ENCODE peak calls at places on chromosomes 5 and 9, in six cellular contexts. S is suprapubic skin; X is stimulated activated CD4-positive, alpha-beta T cell treated with anti-CD3 and anti-CD28 coated beads, TNF-alpha, amount 100 ng/mL, for 4 hours; A is NCI-H345; I is amniotic epithelial cell; G is nephron progenitor cell. Z is an unnamed sample.

GRCh38 chr9:12955510-12956163 is 180.8 kb downstream of the LURAP1L start:
- DNase-seq in S (no peak), X (no peak), A (peak; percentile 27), I (no peak), G (no peak), Z (no peak)

GRCh38 chr9:112065781-112066606 is 109.1 kb downstream of the SUSD1 start:
- DNase-seq in S (no peak), X (no peak), A (no peak), I (peak; percentile 63), G (peak; percentile 13), Z (no peak)

GRCh38 chr5:2205185-2205585 is 322.5 kb upstream of the IRX4 start:
- DNase-seq in S (no peak), X (no peak), A (no peak), I (no peak), G (no peak), Z (no peak)

GRCh38 chr5:6631441-6631840 is 1.4 kb downstream of the NSUN2 start:
- DNase-seq in S (no peak), X (no peak), A (no peak), I (peak; percentile 12), G (no peak), Z (no peak)

GRCh38 chr5:143606043-143606752 is 202.7 kb upstream of the NR3C1 start:
- DNase-seq in S (no peak), X (no peak), A (no peak), I (no peak), G (no peak), Z (no peak)

GRCh38 chr5:33981408-33982171 is 2.9 kb downstream of the SLC45A2 start:
- DNase-seq in S (no peak), X (no peak), A (no peak), I (peak; percentile 70), G (no peak), Z (no peak)

GRCh38 chr9:2023532-2023931 is 8.4 kb downstream of the SMARCA2 start:
- DNase-seq in S (no peak), X (no peak), A (no peak), I (peak; percentile 79), G (no peak), Z (no peak)

GRCh38 chr5:96481396-96481795 is 48.3 kb upstream of the PCSK1 start:
- DNase-seq in S (no peak), X (no peak), A (no peak), I (no peak), G (no peak), Z (no peak)

GRCh38 chr5:100824635-100825034 is 78.4 kb downstream of the ST8SIA4 start:
- DNase-seq in S (no peak), X (no peak), A (no peak), I (no peak), G (no peak), Z (no peak)

GRCh38 chr9:130588416-130588815 is 9.0 kb downstream of the FUBP3 start:
- DNase-seq in S (no peak), X (no peak), A (no peak), I (no peak), G (no peak), Z (no peak)

GRCh38 chr5:98880151-98880550 is 48.7 kb downstream of the CHD1 start:
- DNase-seq in S (no peak), X (no peak), A (no peak), I (peak; percentile 76), G (no peak), Z (no peak)

GRCh38 chr9:124831642-124832364 is 21.5 kb upstream of the WDR38 start:
- DNase-seq in S (no peak), X (no peak), A (no peak), I (no peak), G (no peak), Z (no peak)

GRCh38 chr5:112995764-112996618 is 19.4 kb downstream of the DCP2 start:
- DNase-seq in S (no peak), X (peak; percentile 60), A (peak; percentile 34), I (peak; percentile 57), G (peak; percentile 81), Z (no peak)

GRCh38 chr5:14097998-14098471 is 45.1 kb upstream of the TRIO start:
- DNase-seq in S (no peak), X (no peak), A (no peak), I (peak; percentile 61), G (no peak), Z (no peak)

GRCh38 chr5:141757402-141757801 is 75.4 kb upstream of the ARAP3 start:
- DNase-seq in S (no peak), X (no peak), A (no peak), I (peak; percentile 31), G (peak; percentile 26), Z (peak; percentile 45)

GRCh38 chr9:36074870-36075532 is 38.3 kb downstream of the RECK start:
- DNase-seq in S (peak; percentile 87), X (no peak), A (peak; percentile 25), I (peak; percentile 85), G (no peak), Z (no peak)

GRCh38 chr5:73300520-73301207 is 127.7 kb downstream of the TMEM174 start:
- DNase-seq in S (no peak), X (no peak), A (no peak), I (no peak), G (no peak), Z (no peak)

GRCh38 chr5:78907255-78907886 is 77.7 kb downstream of the ARSB start:
- DNase-seq in S (no peak), X (no peak), A (no peak), I (peak; percentile 89), G (no peak), Z (no peak)

GRCh38 chr9:99782962-99783718 is 38.5 kb upstream of the NR4A3 start:
- DNase-seq in S (no peak), X (no peak), A (no peak), I (no peak), G (no peak), Z (no peak)

GRCh38 chr5:113099822-113100221 is 123.2 kb downstream of the DCP2 start:
- DNase-seq in S (no peak), X (no peak), A (no peak), I (peak; percentile 63), G (no peak), Z (no peak)

GRCh38 chr5:77180167-77181081 is 30.1 kb upstream of the PDE8B start:
- DNase-seq in S (no peak), X (no peak), A (peak; percentile 25), I (no peak), G (peak; percentile 53), Z (no peak)

GRCh38 chr5:36414869-36415282 is 113.2 kb upstream of the RANBP3L start:
- DNase-seq in S (no peak), X (no peak), A (peak; percentile 14), I (peak; percentile 55), G (peak; percentile 12), Z (no peak)

GRCh38 chr9:90368241-90368640 is 274.4 kb downstream of the DIRAS2 start:
- DNase-seq in S (no peak), X (no peak), A (no peak), I (no peak), G (no peak), Z (no peak)

GRCh38 chr9:131319486-131319885 is 30.0 kb downstream of the PLPP7 start:
- DNase-seq in S (peak; percentile 80), X (no peak), A (no peak), I (no peak), G (no peak), Z (no peak)

Z was measured in iPS DF 19.7.